ENCODE peak calls at places on chromosome 20, in eight cellular contexts. One of them, this sample, is unnamed.
A peak's percentile ranks its signal among the peaks of the same experiment; 100 is the strongest.

GRCh38 chr20:37299718-37300529 is 10.5 kb downstream of the MANBAL start:
- DNase-seq in stimulated activated CD8-positive, alpha-beta memory T cell treated with anti-CD3 and anti-CD28 coated beads, Interleukin-12 subunit alpha, Interleukin-12 subunit beta, amount 100 ng/mL, for 4 hours: no peak
- DNase-seq in activated CD4-positive, alpha-beta memory T cell treated with anti-CD3 and anti-CD28 coated beads for 36 hours: no peak
- DNase-seq in activated CD4-positive, alpha-beta T cell treated with anti-CD3 and anti-CD28 coated beads, Interleukin-2, amount 50 U/mL, for 1 hour: no peak
- DNase-seq in anterior cingulate cortex: peak; percentile 11
- DNase-seq in neuronal stem cell: no peak
- DNase-seq in C1 segment of cervical spinal cord: no peak
- DNase-seq in LoVo: no peak
- DNase-seq in this sample: no peak

GRCh38 chr20:45456632-45457031 is 12.9 kb upstream of the WFDC2 start:
- DNase-seq in stimulated activated CD8-positive, alpha-beta memory T cell treated with anti-CD3 and anti-CD28 coated beads, Interleukin-12 subunit alpha, Interleukin-12 subunit beta, amount 100 ng/mL, for 4 hours: no peak
- DNase-seq in activated CD4-positive, alpha-beta memory T cell treated with anti-CD3 and anti-CD28 coated beads for 36 hours: peak; percentile 64
- DNase-seq in activated CD4-positive, alpha-beta T cell treated with anti-CD3 and anti-CD28 coated beads, Interleukin-2, amount 50 U/mL, for 1 hour: no peak
- DNase-seq in anterior cingulate cortex: no peak
- DNase-seq in neuronal stem cell: peak; percentile 20
- DNase-seq in C1 segment of cervical spinal cord: no peak
- DNase-seq in LoVo: no peak
- DNase-seq in this sample: peak; percentile 54

GRCh38 chr20:55194947-55195346 is 719.6 kb downstream of the DOK5 start:
- DNase-seq in stimulated activated CD8-positive, alpha-beta memory T cell treated with anti-CD3 and anti-CD28 coated beads, Interleukin-12 subunit alpha, Interleukin-12 subunit beta, amount 100 ng/mL, for 4 hours: no peak
- DNase-seq in activated CD4-positive, alpha-beta memory T cell treated with anti-CD3 and anti-CD28 coated beads for 36 hours: no peak
- DNase-seq in activated CD4-positive, alpha-beta T cell treated with anti-CD3 and anti-CD28 coated beads, Interleukin-2, amount 50 U/mL, for 1 hour: no peak
- DNase-seq in anterior cingulate cortex: no peak
- DNase-seq in neuronal stem cell: no peak
- DNase-seq in C1 segment of cervical spinal cord: no peak
- DNase-seq in LoVo: no peak
- DNase-seq in this sample: no peak

GRCh38 chr20:3248167-3248992 is 9.4 kb upstream of the SLC4A11 start:
- DNase-seq in stimulated activated CD8-positive, alpha-beta memory T cell treated with anti-CD3 and anti-CD28 coated beads, Interleukin-12 subunit alpha, Interleukin-12 subunit beta, amount 100 ng/mL, for 4 hours: no peak
- DNase-seq in activated CD4-positive, alpha-beta memory T cell treated with anti-CD3 and anti-CD28 coated beads for 36 hours: peak; percentile 46
- DNase-seq in activated CD4-positive, alpha-beta T cell treated with anti-CD3 and anti-CD28 coated beads, Interleukin-2, amount 50 U/mL, for 1 hour: peak; percentile 5
- DNase-seq in anterior cingulate cortex: no peak
- DNase-seq in neuronal stem cell: peak; percentile 15
- DNase-seq in C1 segment of cervical spinal cord: no peak
- DNase-seq in LoVo: no peak
- DNase-seq in this sample: no peak

GRCh38 chr20:17140894-17141293 is 85.9 kb upstream of the PCSK2 start:
- DNase-seq in stimulated activated CD8-positive, alpha-beta memory T cell treated with anti-CD3 and anti-CD28 coated beads, Interleukin-12 subunit alpha, Interleukin-12 subunit beta, amount 100 ng/mL, for 4 hours: no peak
- DNase-seq in activated CD4-positive, alpha-beta memory T cell treated with anti-CD3 and anti-CD28 coated beads for 36 hours: no peak
- DNase-seq in activated CD4-positive, alpha-beta T cell treated with anti-CD3 and anti-CD28 coated beads, Interleukin-2, amount 50 U/mL, for 1 hour: no peak
- DNase-seq in anterior cingulate cortex: no peak
- DNase-seq in neuronal stem cell: no peak
- DNase-seq in C1 segment of cervical spinal cord: no peak
- DNase-seq in LoVo: no peak
- DNase-seq in this sample: no peak

GRCh38 chr20:51767867-51768758 is at the start of gene ATP9A:
- DNase-seq in stimulated activated CD8-positive, alpha-beta memory T cell treated with anti-CD3 and anti-CD28 coated beads, Interleukin-12 subunit alpha, Interleukin-12 subunit beta, amount 100 ng/mL, for 4 hours: no peak
- DNase-seq in activated CD4-positive, alpha-beta memory T cell treated with anti-CD3 and anti-CD28 coated beads for 36 hours: no peak
- DNase-seq in activated CD4-positive, alpha-beta T cell treated with anti-CD3 and anti-CD28 coated beads, Interleukin-2, amount 50 U/mL, for 1 hour: no peak
- DNase-seq in anterior cingulate cortex: peak; percentile 31
- DNase-seq in neuronal stem cell: no peak
- DNase-seq in C1 segment of cervical spinal cord: peak; percentile 60
- DNase-seq in LoVo: no peak
- DNase-seq in this sample: no peak

GRCh38 chr20:49562341-49563014 is 5.5 kb downstream of the PTGIS start:
- DNase-seq in stimulated activated CD8-positive, alpha-beta memory T cell treated with anti-CD3 and anti-CD28 coated beads, Interleukin-12 subunit alpha, Interleukin-12 subunit beta, amount 100 ng/mL, for 4 hours: no peak
- DNase-seq in activated CD4-positive, alpha-beta memory T cell treated with anti-CD3 and anti-CD28 coated beads for 36 hours: peak; percentile 5
- DNase-seq in activated CD4-positive, alpha-beta T cell treated with anti-CD3 and anti-CD28 coated beads, Interleukin-2, amount 50 U/mL, for 1 hour: no peak
- DNase-seq in anterior cingulate cortex: no peak
- DNase-seq in neuronal stem cell: no peak
- DNase-seq in C1 segment of cervical spinal cord: no peak
- DNase-seq in LoVo: no peak
- DNase-seq in this sample: peak; percentile 17

GRCh38 chr20:19981091-19981490 is 36.1 kb upstream of the NAA20 start:
- DNase-seq in stimulated activated CD8-positive, alpha-beta memory T cell treated with anti-CD3 and anti-CD28 coated beads, Interleukin-12 subunit alpha, Interleukin-12 subunit beta, amount 100 ng/mL, for 4 hours: no peak
- DNase-seq in activated CD4-positive, alpha-beta memory T cell treated with anti-CD3 and anti-CD28 coated beads for 36 hours: no peak
- DNase-seq in activated CD4-positive, alpha-beta T cell treated with anti-CD3 and anti-CD28 coated beads, Interleukin-2, amount 50 U/mL, for 1 hour: no peak
- DNase-seq in anterior cingulate cortex: no peak
- DNase-seq in neuronal stem cell: no peak
- DNase-seq in C1 segment of cervical spinal cord: no peak
- DNase-seq in LoVo: peak; percentile 60
- DNase-seq in this sample: no peak

GRCh38 chr20:32205502-32206382 is 1.8 kb downstream of the PLAGL2 start:
- DNase-seq in stimulated activated CD8-positive, alpha-beta memory T cell treated with anti-CD3 and anti-CD28 coated beads, Interleukin-12 subunit alpha, Interleukin-12 subunit beta, amount 100 ng/mL, for 4 hours: no peak
- DNase-seq in activated CD4-positive, alpha-beta memory T cell treated with anti-CD3 and anti-CD28 coated beads for 36 hours: no peak
- DNase-seq in activated CD4-positive, alpha-beta T cell treated with anti-CD3 and anti-CD28 coated beads, Interleukin-2, amount 50 U/mL, for 1 hour: no peak
- DNase-seq in anterior cingulate cortex: no peak
- DNase-seq in neuronal stem cell: no peak
- DNase-seq in C1 segment of cervical spinal cord: no peak
- DNase-seq in LoVo: no peak
- DNase-seq in this sample: no peak

GRCh38 chr20:41664584-41664983 is 46.4 kb upstream of the CHD6 start:
- DNase-seq in stimulated activated CD8-positive, alpha-beta memory T cell treated with anti-CD3 and anti-CD28 coated beads, Interleukin-12 subunit alpha, Interleukin-12 subunit beta, amount 100 ng/mL, for 4 hours: no peak
- DNase-seq in activated CD4-positive, alpha-beta memory T cell treated with anti-CD3 and anti-CD28 coated beads for 36 hours: no peak
- DNase-seq in activated CD4-positive, alpha-beta T cell treated with anti-CD3 and anti-CD28 coated beads, Interleukin-2, amount 50 U/mL, for 1 hour: no peak
- DNase-seq in anterior cingulate cortex: no peak
- DNase-seq in neuronal stem cell: no peak
- DNase-seq in C1 segment of cervical spinal cord: no peak
- DNase-seq in LoVo: no peak
- DNase-seq in this sample: peak; percentile 83

GRCh38 chr20:58374027-58374850 is 14.8 kb upstream of the VAPB start:
- DNase-seq in stimulated activated CD8-positive, alpha-beta memory T cell treated with anti-CD3 and anti-CD28 coated beads, Interleukin-12 subunit alpha, Interleukin-12 subunit beta, amount 100 ng/mL, for 4 hours: no peak
- DNase-seq in activated CD4-positive, alpha-beta memory T cell treated with anti-CD3 and anti-CD28 coated beads for 36 hours: no peak
- DNase-seq in activated CD4-positive, alpha-beta T cell treated with anti-CD3 and anti-CD28 coated beads, Interleukin-2, amount 50 U/mL, for 1 hour: no peak
- DNase-seq in anterior cingulate cortex: no peak
- DNase-seq in neuronal stem cell: no peak
- DNase-seq in C1 segment of cervical spinal cord: no peak
- DNase-seq in LoVo: no peak
- DNase-seq in this sample: no peak

GRCh38 chr20:36861625-36861874 is 14.4 kb upstream of the TLDC2 start:
- DNase-seq in stimulated activated CD8-positive, alpha-beta memory T cell treated with anti-CD3 and anti-CD28 coated beads, Interleukin-12 subunit alpha, Interleukin-12 subunit beta, amount 100 ng/mL, for 4 hours: no peak
- DNase-seq in activated CD4-positive, alpha-beta memory T cell treated with anti-CD3 and anti-CD28 coated beads for 36 hours: no peak
- DNase-seq in activated CD4-positive, alpha-beta T cell treated with anti-CD3 and anti-CD28 coated beads, Interleukin-2, amount 50 U/mL, for 1 hour: no peak
- DNase-seq in anterior cingulate cortex: no peak
- DNase-seq in neuronal stem cell: no peak
- DNase-seq in C1 segment of cervical spinal cord: peak; percentile 88
- DNase-seq in LoVo: no peak
- DNase-seq in this sample: no peak

GRCh38 chr20:61773081-61773631 is 292.5 kb downstream of the TAF4 start:
- DNase-seq in stimulated activated CD8-positive, alpha-beta memory T cell treated with anti-CD3 and anti-CD28 coated beads, Interleukin-12 subunit alpha, Interleukin-12 subunit beta, amount 100 ng/mL, for 4 hours: no peak
- DNase-seq in activated CD4-positive, alpha-beta memory T cell treated with anti-CD3 and anti-CD28 coated beads for 36 hours: no peak
- DNase-seq in activated CD4-positive, alpha-beta T cell treated with anti-CD3 and anti-CD28 coated beads, Interleukin-2, amount 50 U/mL, for 1 hour: no peak
- DNase-seq in anterior cingulate cortex: no peak
- DNase-seq in neuronal stem cell: no peak
- DNase-seq in C1 segment of cervical spinal cord: no peak
- DNase-seq in LoVo: no peak
- DNase-seq in this sample: no peak

GRCh38 chr20:34999021-34999451 is 43.4 kb downstream of the MYH7B start:
- DNase-seq in stimulated activated CD8-positive, alpha-beta memory T cell treated with anti-CD3 and anti-CD28 coated beads, Interleukin-12 subunit alpha, Interleukin-12 subunit beta, amount 100 ng/mL, for 4 hours: no peak
- DNase-seq in activated CD4-positive, alpha-beta memory T cell treated with anti-CD3 and anti-CD28 coated beads for 36 hours: no peak
- DNase-seq in activated CD4-positive, alpha-beta T cell treated with anti-CD3 and anti-CD28 coated beads, Interleukin-2, amount 50 U/mL, for 1 hour: no peak
- DNase-seq in anterior cingulate cortex: no peak
- DNase-seq in neuronal stem cell: no peak
- DNase-seq in C1 segment of cervical spinal cord: peak; percentile 29
- DNase-seq in LoVo: no peak
- DNase-seq in this sample: no peak

GRCh38 chr20:51410586-51411325 is 131.8 kb downstream of the NFATC2 start:
- DNase-seq in stimulated activated CD8-positive, alpha-beta memory T cell treated with anti-CD3 and anti-CD28 coated beads, Interleukin-12 subunit alpha, Interleukin-12 subunit beta, amount 100 ng/mL, for 4 hours: no peak
- DNase-seq in activated CD4-positive, alpha-beta memory T cell treated with anti-CD3 and anti-CD28 coated beads for 36 hours: no peak
- DNase-seq in activated CD4-positive, alpha-beta T cell treated with anti-CD3 and anti-CD28 coated beads, Interleukin-2, amount 50 U/mL, for 1 hour: no peak
- DNase-seq in anterior cingulate cortex: no peak
- DNase-seq in neuronal stem cell: no peak
- DNase-seq in C1 segment of cervical spinal cord: no peak
- DNase-seq in LoVo: no peak
- DNase-seq in this sample: no peak

GRCh38 chr20:49394264-49394663 is 88.2 kb downstream of the KCNB1 start:
- DNase-seq in stimulated activated CD8-positive, alpha-beta memory T cell treated with anti-CD3 and anti-CD28 coated beads, Interleukin-12 subunit alpha, Interleukin-12 subunit beta, amount 100 ng/mL, for 4 hours: no peak
- DNase-seq in activated CD4-positive, alpha-beta memory T cell treated with anti-CD3 and anti-CD28 coated beads for 36 hours: no peak
- DNase-seq in activated CD4-positive, alpha-beta T cell treated with anti-CD3 and anti-CD28 coated beads, Interleukin-2, amount 50 U/mL, for 1 hour: no peak
- DNase-seq in anterior cingulate cortex: no peak
- DNase-seq in neuronal stem cell: no peak
- DNase-seq in C1 segment of cervical spinal cord: no peak
- DNase-seq in LoVo: no peak
- DNase-seq in this sample: no peak

GRCh38 chr20:40687384-40688128 is 1.5 kb downstream of the MAFB start:
- DNase-seq in stimulated activated CD8-positive, alpha-beta memory T cell treated with anti-CD3 and anti-CD28 coated beads, Interleukin-12 subunit alpha, Interleukin-12 subunit beta, amount 100 ng/mL, for 4 hours: no peak
- DNase-seq in activated CD4-positive, alpha-beta memory T cell treated with anti-CD3 and anti-CD28 coated beads for 36 hours: no peak
- DNase-seq in activated CD4-positive, alpha-beta T cell treated with anti-CD3 and anti-CD28 coated beads, Interleukin-2, amount 50 U/mL, for 1 hour: no peak
- DNase-seq in anterior cingulate cortex: no peak
- DNase-seq in neuronal stem cell: peak; percentile 56
- DNase-seq in C1 segment of cervical spinal cord: no peak
- DNase-seq in LoVo: no peak
- DNase-seq in this sample: no peak

GRCh38 chr20:12047838-12048432 is 130.2 kb downstream of the BTBD3 start:
- DNase-seq in stimulated activated CD8-positive, alpha-beta memory T cell treated with anti-CD3 and anti-CD28 coated beads, Interleukin-12 subunit alpha, Interleukin-12 subunit beta, amount 100 ng/mL, for 4 hours: no peak
- DNase-seq in activated CD4-positive, alpha-beta memory T cell treated with anti-CD3 and anti-CD28 coated beads for 36 hours: no peak
- DNase-seq in activated CD4-positive, alpha-beta T cell treated with anti-CD3 and anti-CD28 coated beads, Interleukin-2, amount 50 U/mL, for 1 hour: no peak
- DNase-seq in anterior cingulate cortex: no peak
- DNase-seq in neuronal stem cell: no peak
- DNase-seq in C1 segment of cervical spinal cord: no peak
- DNase-seq in LoVo: no peak
- DNase-seq in this sample: no peak

GRCh38 chr20:42483694-42484303 is 705.9 kb downstream of the PTPRT start:
- DNase-seq in stimulated activated CD8-positive, alpha-beta memory T cell treated with anti-CD3 and anti-CD28 coated beads, Interleukin-12 subunit alpha, Interleukin-12 subunit beta, amount 100 ng/mL, for 4 hours: no peak
- DNase-seq in activated CD4-positive, alpha-beta memory T cell treated with anti-CD3 and anti-CD28 coated beads for 36 hours: peak; percentile 10
- DNase-seq in activated CD4-positive, alpha-beta T cell treated with anti-CD3 and anti-CD28 coated beads, Interleukin-2, amount 50 U/mL, for 1 hour: no peak
- DNase-seq in anterior cingulate cortex: no peak
- DNase-seq in neuronal stem cell: peak; percentile 53
- DNase-seq in C1 segment of cervical spinal cord: no peak
- DNase-seq in LoVo: no peak
- DNase-seq in this sample: peak; percentile 75

GRCh38 chr20:9454781-9455180 is 59.6 kb upstream of the LAMP5 start:
- DNase-seq in stimulated activated CD8-positive, alpha-beta memory T cell treated with anti-CD3 and anti-CD28 coated beads, Interleukin-12 subunit alpha, Interleukin-12 subunit beta, amount 100 ng/mL, for 4 hours: no peak
- DNase-seq in activated CD4-positive, alpha-beta memory T cell treated with anti-CD3 and anti-CD28 coated beads for 36 hours: no peak
- DNase-seq in activated CD4-positive, alpha-beta T cell treated with anti-CD3 and anti-CD28 coated beads, Interleukin-2, amount 50 U/mL, for 1 hour: no peak
- DNase-seq in anterior cingulate cortex: no peak
- DNase-seq in neuronal stem cell: no peak
- DNase-seq in C1 segment of cervical spinal cord: no peak
- DNase-seq in LoVo: no peak
- DNase-seq in this sample: no peak

GRCh38 chr20:20441259-20441658 is 73.4 kb downstream of the INSM1 start:
- DNase-seq in stimulated activated CD8-positive, alpha-beta memory T cell treated with anti-CD3 and anti-CD28 coated beads, Interleukin-12 subunit alpha, Interleukin-12 subunit beta, amount 100 ng/mL, for 4 hours: no peak
- DNase-seq in activated CD4-positive, alpha-beta memory T cell treated with anti-CD3 and anti-CD28 coated beads for 36 hours: no peak
- DNase-seq in activated CD4-positive, alpha-beta T cell treated with anti-CD3 and anti-CD28 coated beads, Interleukin-2, amount 50 U/mL, for 1 hour: no peak
- DNase-seq in anterior cingulate cortex: no peak
- DNase-seq in neuronal stem cell: no peak
- DNase-seq in C1 segment of cervical spinal cord: peak; percentile 47
- DNase-seq in LoVo: no peak
- DNase-seq in this sample: no peak

GRCh38 chr20:36462440-36463211 is 78.7 kb upstream of the MYL9 start:
- DNase-seq in stimulated activated CD8-positive, alpha-beta memory T cell treated with anti-CD3 and anti-CD28 coated beads, Interleukin-12 subunit alpha, Interleukin-12 subunit beta, amount 100 ng/mL, for 4 hours: no peak
- DNase-seq in activated CD4-positive, alpha-beta memory T cell treated with anti-CD3 and anti-CD28 coated beads for 36 hours: peak; percentile 25
- DNase-seq in activated CD4-positive, alpha-beta T cell treated with anti-CD3 and anti-CD28 coated beads, Interleukin-2, amount 50 U/mL, for 1 hour: no peak
- DNase-seq in anterior cingulate cortex: peak; percentile 24
- DNase-seq in neuronal stem cell: no peak
- DNase-seq in C1 segment of cervical spinal cord: peak; percentile 29
- DNase-seq in LoVo: no peak
- DNase-seq in this sample: no peak

GRCh38 chr20:8043687-8044278 is 24.2 kb upstream of the TMX4 start:
- DNase-seq in stimulated activated CD8-positive, alpha-beta memory T cell treated with anti-CD3 and anti-CD28 coated beads, Interleukin-12 subunit alpha, Interleukin-12 subunit beta, amount 100 ng/mL, for 4 hours: no peak
- DNase-seq in activated CD4-positive, alpha-beta memory T cell treated with anti-CD3 and anti-CD28 coated beads for 36 hours: no peak
- DNase-seq in activated CD4-positive, alpha-beta T cell treated with anti-CD3 and anti-CD28 coated beads, Interleukin-2, amount 50 U/mL, for 1 hour: no peak
- DNase-seq in anterior cingulate cortex: peak; percentile 56
- DNase-seq in neuronal stem cell: peak; percentile 52
- DNase-seq in C1 segment of cervical spinal cord: peak; percentile 43
- DNase-seq in LoVo: peak; percentile 75
- DNase-seq in this sample: peak; percentile 79

GRCh38 chr20:14777571-14777970 is 440.2 kb upstream of the FLRT3 start:
- DNase-seq in stimulated activated CD8-positive, alpha-beta memory T cell treated with anti-CD3 and anti-CD28 coated beads, Interleukin-12 subunit alpha, Interleukin-12 subunit beta, amount 100 ng/mL, for 4 hours: no peak
- DNase-seq in activated CD4-positive, alpha-beta memory T cell treated with anti-CD3 and anti-CD28 coated beads for 36 hours: no peak
- DNase-seq in activated CD4-positive, alpha-beta T cell treated with anti-CD3 and anti-CD28 coated beads, Interleukin-2, amount 50 U/mL, for 1 hour: no peak
- DNase-seq in anterior cingulate cortex: no peak
- DNase-seq in neuronal stem cell: no peak
- DNase-seq in C1 segment of cervical spinal cord: no peak
- DNase-seq in LoVo: no peak
- DNase-seq in this sample: no peak

GRCh38 chr20:50496773-50497375 is 13.3 kb upstream of the PTPN1 start:
- DNase-seq in stimulated activated CD8-positive, alpha-beta memory T cell treated with anti-CD3 and anti-CD28 coated beads, Interleukin-12 subunit alpha, Interleukin-12 subunit beta, amount 100 ng/mL, for 4 hours: no peak
- DNase-seq in activated CD4-positive, alpha-beta memory T cell treated with anti-CD3 and anti-CD28 coated beads for 36 hours: no peak
- DNase-seq in activated CD4-positive, alpha-beta T cell treated with anti-CD3 and anti-CD28 coated beads, Interleukin-2, amount 50 U/mL, for 1 hour: no peak
- DNase-seq in anterior cingulate cortex: no peak
- DNase-seq in neuronal stem cell: no peak
- DNase-seq in C1 segment of cervical spinal cord: no peak
- DNase-seq in LoVo: no peak
- DNase-seq in this sample: no peak

GRCh38 chr20:15699431-15700146 is 873.7 kb downstream of the KIF16B start:
- DNase-seq in stimulated activated CD8-positive, alpha-beta memory T cell treated with anti-CD3 and anti-CD28 coated beads, Interleukin-12 subunit alpha, Interleukin-12 subunit beta, amount 100 ng/mL, for 4 hours: no peak
- DNase-seq in activated CD4-positive, alpha-beta memory T cell treated with anti-CD3 and anti-CD28 coated beads for 36 hours: no peak
- DNase-seq in activated CD4-positive, alpha-beta T cell treated with anti-CD3 and anti-CD28 coated beads, Interleukin-2, amount 50 U/mL, for 1 hour: no peak
- DNase-seq in anterior cingulate cortex: no peak
- DNase-seq in neuronal stem cell: no peak
- DNase-seq in C1 segment of cervical spinal cord: no peak
- DNase-seq in LoVo: no peak
- DNase-seq in this sample: peak; percentile 86

GRCh38 chr20:10710995-10711775 is 37.4 kb upstream of the JAG1 start:
- DNase-seq in stimulated activated CD8-positive, alpha-beta memory T cell treated with anti-CD3 and anti-CD28 coated beads, Interleukin-12 subunit alpha, Interleukin-12 subunit beta, amount 100 ng/mL, for 4 hours: no peak
- DNase-seq in activated CD4-positive, alpha-beta memory T cell treated with anti-CD3 and anti-CD28 coated beads for 36 hours: no peak
- DNase-seq in activated CD4-positive, alpha-beta T cell treated with anti-CD3 and anti-CD28 coated beads, Interleukin-2, amount 50 U/mL, for 1 hour: no peak
- DNase-seq in anterior cingulate cortex: no peak
- DNase-seq in neuronal stem cell: no peak
- DNase-seq in C1 segment of cervical spinal cord: no peak
- DNase-seq in LoVo: peak; percentile 62
- DNase-seq in this sample: no peak

GRCh38 chr20:2483504-2483903 is 12.9 kb upstream of the SNRPB start:
- DNase-seq in stimulated activated CD8-positive, alpha-beta memory T cell treated with anti-CD3 and anti-CD28 coated beads, Interleukin-12 subunit alpha, Interleukin-12 subunit beta, amount 100 ng/mL, for 4 hours: no peak
- DNase-seq in activated CD4-positive, alpha-beta memory T cell treated with anti-CD3 and anti-CD28 coated beads for 36 hours: no peak
- DNase-seq in activated CD4-positive, alpha-beta T cell treated with anti-CD3 and anti-CD28 coated beads, Interleukin-2, amount 50 U/mL, for 1 hour: no peak
- DNase-seq in anterior cingulate cortex: peak; percentile 76
- DNase-seq in neuronal stem cell: no peak
- DNase-seq in C1 segment of cervical spinal cord: no peak
- DNase-seq in LoVo: no peak
- DNase-seq in this sample: no peak

GRCh38 chr20:50415516-50416268 is 94.5 kb upstream of the PTPN1 start:
- DNase-seq in stimulated activated CD8-positive, alpha-beta memory T cell treated with anti-CD3 and anti-CD28 coated beads, Interleukin-12 subunit alpha, Interleukin-12 subunit beta, amount 100 ng/mL, for 4 hours: no peak
- DNase-seq in activated CD4-positive, alpha-beta memory T cell treated with anti-CD3 and anti-CD28 coated beads for 36 hours: no peak
- DNase-seq in activated CD4-positive, alpha-beta T cell treated with anti-CD3 and anti-CD28 coated beads, Interleukin-2, amount 50 U/mL, for 1 hour: no peak
- DNase-seq in anterior cingulate cortex: peak; percentile 95
- DNase-seq in neuronal stem cell: no peak
- DNase-seq in C1 segment of cervical spinal cord: peak; percentile 63
- DNase-seq in LoVo: peak; percentile 86
- DNase-seq in this sample: no peak

GRCh38 chr20:19212524-19213502 is at the start of gene SLC24A3:
- DNase-seq in stimulated activated CD8-positive, alpha-beta memory T cell treated with anti-CD3 and anti-CD28 coated beads, Interleukin-12 subunit alpha, Interleukin-12 subunit beta, amount 100 ng/mL, for 4 hours: no peak
- DNase-seq in activated CD4-positive, alpha-beta memory T cell treated with anti-CD3 and anti-CD28 coated beads for 36 hours: peak; percentile 26
- DNase-seq in activated CD4-positive, alpha-beta T cell treated with anti-CD3 and anti-CD28 coated beads, Interleukin-2, amount 50 U/mL, for 1 hour: no peak
- DNase-seq in anterior cingulate cortex: peak; percentile 61
- DNase-seq in neuronal stem cell: peak; percentile 69
- DNase-seq in C1 segment of cervical spinal cord: peak; percentile 9
- DNase-seq in LoVo: no peak
- DNase-seq in this sample: no peak

GRCh38 chr20:49674383-49675352 is 39.0 kb downstream of the B4GALT5 start:
- DNase-seq in stimulated activated CD8-positive, alpha-beta memory T cell treated with anti-CD3 and anti-CD28 coated beads, Interleukin-12 subunit alpha, Interleukin-12 subunit beta, amount 100 ng/mL, for 4 hours: no peak
- DNase-seq in activated CD4-positive, alpha-beta memory T cell treated with anti-CD3 and anti-CD28 coated beads for 36 hours: no peak
- DNase-seq in activated CD4-positive, alpha-beta T cell treated with anti-CD3 and anti-CD28 coated beads, Interleukin-2, amount 50 U/mL, for 1 hour: no peak
- DNase-seq in anterior cingulate cortex: no peak
- DNase-seq in neuronal stem cell: no peak
- DNase-seq in C1 segment of cervical spinal cord: no peak
- DNase-seq in LoVo: peak; percentile 93
- DNase-seq in this sample: peak; percentile 20

GRCh38 chr20:57664924-57665588 is 44.8 kb downstream of the PMEPA1 start:
- DNase-seq in stimulated activated CD8-positive, alpha-beta memory T cell treated with anti-CD3 and anti-CD28 coated beads, Interleukin-12 subunit alpha, Interleukin-12 subunit beta, amount 100 ng/mL, for 4 hours: no peak
- DNase-seq in activated CD4-positive, alpha-beta memory T cell treated with anti-CD3 and anti-CD28 coated beads for 36 hours: no peak
- DNase-seq in activated CD4-positive, alpha-beta T cell treated with anti-CD3 and anti-CD28 coated beads, Interleukin-2, amount 50 U/mL, for 1 hour: no peak
- DNase-seq in anterior cingulate cortex: no peak
- DNase-seq in neuronal stem cell: no peak
- DNase-seq in C1 segment of cervical spinal cord: no peak
- DNase-seq in LoVo: no peak
- DNase-seq in this sample: no peak

GRCh38 chr20:13238001-13238653 is 17.1 kb downstream of the ISM1 start:
- DNase-seq in stimulated activated CD8-positive, alpha-beta memory T cell treated with anti-CD3 and anti-CD28 coated beads, Interleukin-12 subunit alpha, Interleukin-12 subunit beta, amount 100 ng/mL, for 4 hours: no peak
- DNase-seq in activated CD4-positive, alpha-beta memory T cell treated with anti-CD3 and anti-CD28 coated beads for 36 hours: no peak
- DNase-seq in activated CD4-positive, alpha-beta T cell treated with anti-CD3 and anti-CD28 coated beads, Interleukin-2, amount 50 U/mL, for 1 hour: no peak
- DNase-seq in anterior cingulate cortex: no peak
- DNase-seq in neuronal stem cell: no peak
- DNase-seq in C1 segment of cervical spinal cord: no peak
- DNase-seq in LoVo: no peak
- DNase-seq in this sample: no peak

GRCh38 chr20:54458219-54458618 is 17.2 kb upstream of the DOK5 start:
- DNase-seq in stimulated activated CD8-positive, alpha-beta memory T cell treated with anti-CD3 and anti-CD28 coated beads, Interleukin-12 subunit alpha, Interleukin-12 subunit beta, amount 100 ng/mL, for 4 hours: no peak
- DNase-seq in activated CD4-positive, alpha-beta memory T cell treated with anti-CD3 and anti-CD28 coated beads for 36 hours: no peak
- DNase-seq in activated CD4-positive, alpha-beta T cell treated with anti-CD3 and anti-CD28 coated beads, Interleukin-2, amount 50 U/mL, for 1 hour: no peak
- DNase-seq in anterior cingulate cortex: no peak
- DNase-seq in neuronal stem cell: no peak
- DNase-seq in C1 segment of cervical spinal cord: no peak
- DNase-seq in LoVo: no peak
- DNase-seq in this sample: no peak

This sample was measured in SK-MEL-5.